ENCODE peak calls at places on chromosomes 6 and 20, in eight cellular contexts. C is heart right ventricle; P is upper lobe of left lung; E is effector memory CD8-positive, alpha-beta T cell; H is T-cell; W is PC-3; D is Right ventricle myocardium superior; V is A549. F is an unnamed sample.

GRCh38 chr6:155628315-155628714 is 172.7 kb upstream of the NOX3 start:
- ATAC-seq in W (no peak), E (no peak), C (no peak), V (no peak), H (no peak), D (no peak), P (no peak), F (no peak)

GRCh38 chr6:37272834-37273566 is 15.1 kb upstream of the TMEM217 start:
- ATAC-seq in V (no peak), E (peak), D (no peak), H (no peak), W (no peak), C (no peak), P (no peak), F (no peak)

GRCh38 chr20:39983183-39983582 is 705.9 kb downstream of the MAFB start:
- ATAC-seq in D (peak), E (no peak), W (no peak), V (no peak), C (no peak), P (no peak), H (no peak), F (no peak)

GRCh38 chr20:45971425-45971674 is 653 bp downstream of the ZNF335 start:
- ATAC-seq in D (no peak), H (peak), W (no peak), E (peak), C (no peak), V (no peak), P (peak), F (no peak)

GRCh38 chr6:81843302-81843701 is 90.8 kb upstream of the TENT5A start:
- ATAC-seq in W (no peak), H (no peak), E (no peak), D (no peak), V (no peak), C (no peak), P (no peak), F (no peak)

GRCh38 chr6:166637806-166638458 is 10.9 kb upstream of the RPS6KA2 start:
- ATAC-seq in P (no peak), D (no peak), E (no peak), H (no peak), W (no peak), C (no peak), V (no peak), F (no peak)

GRCh38 chr20:24660651-24661050 is 191.2 kb downstream of the SYNDIG1 start:
- ATAC-seq in H (no peak), C (no peak), W (no peak), D (no peak), E (no peak), P (no peak), V (no peak), F (no peak)

GRCh38 chr6:135906542-135906941 is 55.0 kb downstream of the PDE7B start:
- ATAC-seq in D (no peak), P (no peak), E (no peak), W (no peak), C (no peak), V (no peak), H (no peak), F (peak)

GRCh38 chr6:150001295-150001990 is 23.9 kb downstream of the RAET1L start:
- ATAC-seq in D (no peak), V (no peak), E (no peak), H (no peak), P (no peak), C (no peak), W (no peak), F (no peak)

F was measured in SK-N-SH treated with all-trans-retinoic acid at 6 μM for 48 hours.